ENCODE peak calls at places on chromosomes 3 and 15, in six cellular contexts. S is H1, I is GM12891, A is HepG2, R is GM12878, W is K562. B is an unnamed sample.

GRCh38 chr3:60188803-60189202 is 1062.4 kb downstream of the FHIT start:
- DNase-seq in S (no peak), I (no peak), A (no peak), R (no peak), W (no peak), B (no peak)

GRCh38 chr15:33320017-33320416 is 9.2 kb downstream of the RYR3 start:
- DNase-seq in S (no peak), I (no peak), A (no peak), R (no peak), W (no peak), B (no peak)

GRCh38 chr3:53236112-53236841 is 19.5 kb downstream of the TKT start:
- DNase-seq in S (no peak), I (no peak), A (peak), R (no peak), W (peak), B (peak)

GRCh38 chr3:194225988-194226663 is 90.2 kb downstream of the HES1 start:
- DNase-seq in S (no peak), I (no peak), A (no peak), R (no peak), W (no peak), B (no peak)

GRCh38 chr3:126056123-126056522 is 27.8 kb downstream of the SLC41A3 start:
- DNase-seq in S (no peak), I (no peak), A (no peak), R (no peak), W (no peak), B (no peak)

GRCh38 chr3:159919873-159920272 is 68.8 kb upstream of the IL12A start:
- DNase-seq in S (no peak), I (no peak), A (no peak), R (no peak), W (no peak), B (no peak)

GRCh38 chr3:48716508-48716981 is 476 bp downstream of the IP6K2 start:
- DNase-seq in S (no peak), I (no peak), A (no peak), R (no peak), W (peak), B (no peak)

GRCh38 chr3:149902498-149903139 is 68.1 kb downstream of the PFN2 start:
- DNase-seq in S (no peak), I (no peak), A (no peak), R (no peak), W (no peak), B (no peak)

GRCh38 chr3:126014252-126014651 is 45.3 kb downstream of the ROPN1B start:
- DNase-seq in S (no peak), I (no peak), A (no peak), R (no peak), W (no peak), B (no peak)

GRCh38 chr15:89845305-89845893 is 30.7 kb upstream of the ANPEP start:
- DNase-seq in S (no peak), I (no peak), A (peak), R (no peak), W (no peak), B (no peak)

GRCh38 chr3:70647823-70648222 is 335.4 kb upstream of the MDFIC2 start:
- DNase-seq in S (no peak), I (no peak), A (no peak), R (no peak), W (no peak), B (no peak)

GRCh38 chr3:43796041-43796596 is 105.4 kb downstream of the ABHD5 start:
- DNase-seq in S (no peak), I (no peak), A (no peak), R (no peak), W (no peak), B (no peak)

GRCh38 chr15:89101302-89102191 is 13.3 kb downstream of the ABHD2 start:
- DNase-seq in S (no peak), I (no peak), A (peak), R (no peak), W (no peak), B (no peak)

GRCh38 chr3:50405249-50405648 is 45.9 kb upstream of the TMEM115 start:
- DNase-seq in S (peak), I (no peak), A (peak), R (no peak), W (peak), B (no peak)

GRCh38 chr3:127184870-127185216 is 8.1 kb upstream of the PRR23E start:
- DNase-seq in S (no peak), I (no peak), A (no peak), R (no peak), W (no peak), B (no peak)

GRCh38 chr3:38723569-38724391 is 74.3 kb upstream of the SCN5A start:
- DNase-seq in S (no peak), I (no peak), A (no peak), R (no peak), W (peak), B (no peak)

GRCh38 chr3:127655641-127656040 is 17.1 kb upstream of the ABTB1 start:
- DNase-seq in S (no peak), I (no peak), A (no peak), R (no peak), W (no peak), B (no peak)

GRCh38 chr3:10983219-10983916 is 9.2 kb upstream of the SLC6A1 start:
- DNase-seq in S (no peak), I (peak), A (peak), R (no peak), W (peak), B (peak)

GRCh38 chr15:42035362-42035761 is 14.5 kb upstream of the PLA2G4E start:
- DNase-seq in S (no peak), I (peak), A (no peak), R (peak), W (no peak), B (peak)

GRCh38 chr3:9638939-9639338 is 10.4 kb upstream of the MTMR14 start:
- DNase-seq in S (no peak), I (no peak), A (no peak), R (no peak), W (no peak), B (no peak)

GRCh38 chr15:56495050-56495449 is 30.1 kb upstream of the MNS1 start:
- DNase-seq in S (no peak), I (no peak), A (no peak), R (no peak), W (no peak), B (no peak)

GRCh38 chr3:123733805-123734526 is 149.1 kb upstream of the HACD2 start:
- DNase-seq in S (no peak), I (no peak), A (peak), R (no peak), W (no peak), B (no peak)

GRCh38 chr15:44545934-44546802 is 9.2 kb downstream of the EIF3J start:
- DNase-seq in S (no peak), I (no peak), A (no peak), R (peak), W (no peak), B (no peak)

GRCh38 chr3:168476360-168476980 is 380.7 kb upstream of the GOLIM4 start:
- DNase-seq in S (no peak), I (no peak), A (no peak), R (no peak), W (no peak), B (no peak)

GRCh38 chr3:17759901-17760300 is 17.5 kb upstream of the TBC1D5 start:
- DNase-seq in S (no peak), I (no peak), A (no peak), R (no peak), W (no peak), B (no peak)

GRCh38 chr3:189202583-189202982 is 30.8 kb downstream of the TPRG1 start:
- DNase-seq in S (no peak), I (no peak), A (no peak), R (no peak), W (no peak), B (no peak)

GRCh38 chr3:189210251-189210770 is 38.5 kb downstream of the TPRG1 start:
- DNase-seq in S (no peak), I (no peak), A (no peak), R (no peak), W (no peak), B (no peak)

GRCh38 chr3:189204467-189204866 is 32.7 kb downstream of the TPRG1 start:
- DNase-seq in S (no peak), I (no peak), A (no peak), R (no peak), W (no peak), B (no peak)
- TF ChIP-seq POLR2AphosphoS5 in S (no peak), I (no peak), A (no peak), R (no peak), W (no peak), B (no peak)

GRCh38 chr3:44902628-44903027 is 28.2 kb downstream of the TGM4 start:
- DNase-seq in S (no peak), I (no peak), A (peak), R (no peak), W (no peak), B (no peak)

GRCh38 chr3:44905501-44906159 is 31.2 kb downstream of the TGM4 start:
- DNase-seq in S (no peak), I (no peak), A (no peak), R (no peak), W (no peak), B (no peak)

GRCh38 chr3:44903314-44903713 is 28.9 kb downstream of the TGM4 start:
- DNase-seq in S (no peak), I (no peak), A (no peak), R (no peak), W (no peak), B (no peak)

GRCh38 chr3:44906997-44907396 is 32.6 kb downstream of the TGM4 start:
- DNase-seq in S (no peak), I (no peak), A (no peak), R (no peak), W (no peak), B (no peak)

GRCh38 chr3:44903751-44904150 is 29.3 kb downstream of the TGM4 start:
- DNase-seq in S (no peak), I (no peak), A (no peak), R (no peak), W (no peak), B (no peak)
- TF ChIP-seq POLR2A in S (no peak), I (no peak), A (no peak), R (no peak), W (no peak), B (no peak)

GRCh38 chr3:96863129-96863740 is 48.8 kb downstream of the EPHA6 start:
- DNase-seq in S (peak), I (no peak), A (peak), R (no peak), W (peak), B (no peak)
- TF ChIP-seq TAF1 in S (no peak), I (no peak), A (no peak), R (no peak), W (no peak), B (no peak)

GRCh38 chr15:52678036-52678467 is 1.1 kb downstream of the ATOSA start:
- DNase-seq in S (peak), I (no peak), A (peak), R (no peak), W (peak), B (no peak)

GRCh38 chr15:52678468-52679231 is 538 bp downstream of the ATOSA start:
- DNase-seq in S (peak), I (no peak), A (peak), R (no peak), W (peak), B (no peak)

GRCh38 chr15:52680041-52680391 is 828 bp upstream of the ATOSA start:
- DNase-seq in S (no peak), I (no peak), A (no peak), R (no peak), W (no peak), B (no peak)

GRCh38 chr15:52680756-52681155 is 1.6 kb upstream of the ATOSA start:
- DNase-seq in S (no peak), I (no peak), A (no peak), R (no peak), W (no peak), B (no peak)

GRCh38 chr15:52679232-52680040 is at the start of gene ATOSA:
- DNase-seq in S (peak), I (peak), A (peak), R (peak), W (peak), B (peak)
- TF ChIP-seq POLR2AphosphoS5 in S (no peak), I (no peak), A (peak), R (no peak), W (no peak), B (no peak)

DNA sequence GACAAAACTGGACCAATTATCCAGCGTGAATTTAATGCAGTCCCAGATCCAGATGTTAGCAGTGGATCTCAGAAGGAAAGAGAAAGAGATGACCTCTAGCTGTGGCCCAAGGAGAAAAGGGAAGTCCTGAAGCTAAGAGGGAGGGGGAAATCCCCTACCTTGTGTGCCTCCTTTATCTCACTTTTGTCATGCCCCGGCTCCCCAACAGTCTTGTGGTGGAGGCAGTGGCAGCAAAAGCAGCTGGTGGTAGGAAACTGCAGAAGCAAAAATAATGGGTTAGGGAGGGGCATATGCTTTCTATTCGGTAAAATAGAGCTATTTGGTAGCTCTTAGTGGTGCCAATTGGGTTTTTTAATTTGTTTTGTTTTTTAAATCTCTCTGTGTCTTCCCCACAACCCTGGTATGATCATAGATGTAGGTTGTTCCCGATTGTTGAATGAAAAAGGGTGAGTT is 56.5 kb downstream of the MCTP2 start:
- DNase-seq in S (no peak), I (no peak), A (no peak), R (peak), W (no peak), B (no peak)
- TF ChIP-seq POLR2A in S (no peak), I (no peak), A (no peak), R (no peak), W (no peak), B (no peak)

DNA sequence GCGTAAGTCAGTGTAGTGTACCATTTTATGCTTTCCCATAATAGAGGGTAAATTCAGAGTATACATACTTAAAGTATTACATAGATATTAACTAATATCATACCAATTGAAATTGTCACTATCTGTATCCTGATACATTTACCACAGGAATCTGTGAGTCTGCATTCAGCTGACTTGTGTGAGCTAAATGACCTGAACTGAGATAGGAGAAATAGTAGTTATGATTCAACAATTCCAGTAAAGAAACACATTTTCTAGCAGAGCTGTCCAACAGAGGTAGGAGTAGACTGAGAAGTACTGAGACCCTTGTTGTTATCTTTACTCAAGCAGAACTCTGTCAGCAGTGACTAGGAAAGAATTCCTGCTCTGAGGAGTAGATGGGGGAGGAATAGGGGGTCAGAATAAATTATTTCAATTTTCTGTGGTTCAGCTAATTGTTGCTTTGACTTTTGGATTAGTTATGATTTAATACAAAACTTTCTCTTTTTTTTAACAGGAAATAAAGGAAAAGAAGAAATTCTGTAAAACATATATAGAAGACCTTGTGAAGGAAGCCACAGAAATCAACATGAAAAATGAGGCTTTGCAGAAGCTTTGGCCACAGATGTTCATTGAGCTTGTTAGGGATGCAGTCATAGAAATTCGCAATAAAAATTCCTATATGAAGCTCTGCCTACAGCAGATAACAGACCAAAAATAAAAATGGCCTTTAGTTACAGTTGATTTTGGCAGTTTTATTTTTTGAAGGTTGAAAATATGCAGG is 66.2 kb upstream of the THSD4 start:
- DNase-seq in S (no peak), I (no peak), A (no peak), R (no peak), W (no peak), B (no peak)
- TF ChIP-seq TAF1 in S (no peak), I (no peak), A (no peak), R (no peak), W (no peak), B (no peak)

GRCh38 chr3:32110233-32110760 is 3.9 kb downstream of the GPD1L start:
- DNase-seq in S (no peak), I (no peak), A (no peak), R (no peak), W (no peak), B (no peak)

GRCh38 chr3:32106929-32107362 is 526 bp downstream of the GPD1L start:
- DNase-seq in S (no peak), I (peak), A (no peak), R (no peak), W (peak), B (no peak)

GRCh38 chr3:32106132-32106928 is at the start of gene GPD1L:
- DNase-seq in S (peak), I (peak), A (peak), R (peak), W (peak), B (peak)

GRCh38 chr3:32111560-32111959 is 5.1 kb downstream of the GPD1L start:
- DNase-seq in S (no peak), I (no peak), A (no peak), R (no peak), W (no peak), B (no peak)

DNA sequence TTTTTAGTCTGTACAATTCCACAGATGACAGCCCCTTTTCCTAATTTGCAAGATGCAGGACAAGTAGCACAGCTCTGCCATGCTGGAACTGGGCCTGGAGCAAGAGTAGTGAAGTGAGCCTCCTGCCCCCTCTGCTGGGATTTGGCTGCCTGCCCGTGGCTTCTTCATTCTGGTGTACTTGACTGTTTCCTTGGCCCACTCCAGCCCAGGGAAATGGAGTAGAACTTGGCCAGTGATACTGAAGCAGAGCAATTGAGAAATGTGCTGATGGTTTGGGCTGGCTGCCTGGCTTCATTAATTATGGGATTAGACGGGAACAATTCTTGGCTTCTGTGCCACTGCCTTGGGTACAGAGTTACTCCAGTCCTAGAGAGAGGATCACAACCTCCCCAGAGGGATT is 2.8 kb downstream of the GPD1L start:
- DNase-seq in S (no peak), I (no peak), A (no peak), R (no peak), W (no peak), B (no peak)
- TF ChIP-seq POLR2AphosphoS5 in S (no peak), I (no peak), A (no peak), R (no peak), W (no peak), B (no peak)

B was measured in GM12892.